ENCODE peak calls at places on chromosomes 5 and 9, in five cellular contexts. K is pons, W is smooth muscle cell of the brain vasculature, Y is NCI-H1930, Q is AML-193. M is an unnamed sample.

GRCh38 chr5:178235600-178235998 is 3.0 kb upstream of the PHYKPL start:
- DNase-seq in K (no peak), W (no peak), Y (no peak), Q (no peak), M (no peak)

GRCh38 chr5:150350524-150351344 is 6.8 kb upstream of the TCOF1 start:
- DNase-seq in K (peak), W (peak), Y (no peak), Q (peak), M (peak)

GRCh38 chr5:30098940-30099339 is 1094.5 kb upstream of the CDH6 start:
- DNase-seq in K (no peak), W (no peak), Y (no peak), Q (no peak), M (no peak)

GRCh38 chr5:41176952-41177351 is 36.4 kb downstream of the C6 start:
- DNase-seq in K (no peak), W (no peak), Y (no peak), Q (no peak), M (no peak)

GRCh38 chr5:13662646-13663045 is 281.8 kb downstream of the DNAH5 start:
- DNase-seq in K (no peak), W (no peak), Y (no peak), Q (no peak), M (no peak)

GRCh38 chr9:129164246-129164930 is 13.7 kb downstream of the IER5L start:
- DNase-seq in K (no peak), W (no peak), Y (no peak), Q (no peak), M (no peak)

GRCh38 chr5:67268233-67269011 is 71.8 kb upstream of the CD180 start:
- DNase-seq in K (peak), W (peak), Y (no peak), Q (no peak), M (no peak)

GRCh38 chr9:112970939-112971338 is 41.1 kb downstream of the ZNF883 start:
- DNase-seq in K (no peak), W (no peak), Y (no peak), Q (no peak), M (no peak)

GRCh38 chr9:2939368-2939767 is 95.5 kb upstream of the PUM3 start:
- DNase-seq in K (peak), W (no peak), Y (no peak), Q (no peak), M (no peak)

GRCh38 chr5:147935032-147935431 is 28.7 kb upstream of the C5orf46 start:
- DNase-seq in K (peak), W (peak), Y (no peak), Q (peak), M (peak)

GRCh38 chr5:149803641-149804468 is 73.7 kb downstream of the PPARGC1B start:
- DNase-seq in K (no peak), W (peak), Y (no peak), Q (no peak), M (no peak)

GRCh38 chr9:33852216-33852826 is 35.4 kb downstream of the UBE2R2 start:
- DNase-seq in K (peak), W (no peak), Y (no peak), Q (peak), M (peak)

GRCh38 chr9:706606-707451 is 134.7 kb upstream of the DMRT1 start:
- DNase-seq in K (peak), W (no peak), Y (no peak), Q (peak), M (no peak)

GRCh38 chr5:151757233-151758140 is 944 bp downstream of the ATOX1 start:
- DNase-seq in K (no peak), W (no peak), Y (no peak), Q (no peak), M (no peak)

GRCh38 chr5:525164-525761 is 1.0 kb upstream of the SLC9A3 start:
- DNase-seq in K (no peak), W (no peak), Y (no peak), Q (no peak), M (no peak)

GRCh38 chr5:28862137-28862859 is 1823.9 kb upstream of the CDH9 start:
- DNase-seq in K (no peak), W (no peak), Y (peak), Q (no peak), M (no peak)

GRCh38 chr5:16051246-16051645 is 128.3 kb downstream of the MARCHF11 start:
- DNase-seq in K (no peak), W (no peak), Y (no peak), Q (no peak), M (no peak)

GRCh38 chr9:22446589-22446949 is at the start of gene DMRTA1:
- DNase-seq in K (peak), W (peak), Y (peak), Q (no peak), M (no peak)

GRCh38 chr9:74846771-74847170 is 41.0 kb downstream of the TRPM6 start:
- DNase-seq in K (no peak), W (no peak), Y (no peak), Q (no peak), M (no peak)

GRCh38 chr9:88387733-88388202 is 476 bp upstream of the SPIN1 start:
- DNase-seq in K (peak), W (no peak), Y (no peak), Q (peak), M (no peak)

GRCh38 chr5:176741566-176742211 is 68.7 kb upstream of the UNC5A start:
- DNase-seq in K (no peak), W (no peak), Y (no peak), Q (no peak), M (no peak)

GRCh38 chr9:113624721-113625120 is 161.2 kb downstream of the RGS3 start:
- DNase-seq in K (no peak), W (no peak), Y (no peak), Q (no peak), M (no peak)

GRCh38 chr9:78230761-78231160 is 5.1 kb upstream of the CEP78 start:
- DNase-seq in K (no peak), W (no peak), Y (no peak), Q (no peak), M (no peak)

GRCh38 chr9:137295313-137296213 is 6.5 kb downstream of the NRARP start:
- DNase-seq in K (no peak), W (no peak), Y (no peak), Q (no peak), M (no peak)

GRCh38 chr9:138053996-138054752 is 176.6 kb downstream of the CACNA1B start:
- DNase-seq in K (no peak), W (no peak), Y (no peak), Q (no peak), M (no peak)

GRCh38 chr9:133133680-133134418 is 12.8 kb upstream of the RALGDS start:
- DNase-seq in K (peak), W (peak), Y (no peak), Q (no peak), M (peak)

GRCh38 chr9:129400001-129400970 is 220.6 kb downstream of the C9orf50 start:
- DNase-seq in K (no peak), W (no peak), Y (no peak), Q (no peak), M (no peak)

GRCh38 chr5:159452480-159453167 is 122.3 kb upstream of the IL12B start:
- DNase-seq in K (peak), W (no peak), Y (no peak), Q (no peak), M (no peak)

GRCh38 chr5:57066921-57067914 is 106.6 kb upstream of the GPBP1 start:
- DNase-seq in K (no peak), W (no peak), Y (no peak), Q (no peak), M (no peak)

GRCh38 chr9:135476981-135477380 is 2.6 kb upstream of the PPP1R26 start:
- DNase-seq in K (no peak), W (no peak), Y (no peak), Q (no peak), M (no peak)

GRCh38 chr5:100903036-100903887 is at the start of gene ST8SIA4:
- DNase-seq in K (peak), W (no peak), Y (peak), Q (peak), M (no peak)

GRCh38 chr9:127415158-127415557 is 9.0 kb upstream of the ZNF79 start:
- DNase-seq in K (no peak), W (no peak), Y (no peak), Q (no peak), M (no peak)

GRCh38 chr5:160269017-160269416 is 39.7 kb downstream of the FABP6 start:
- DNase-seq in K (peak), W (peak), Y (no peak), Q (peak), M (peak)

GRCh38 chr9:116686693-116687073 is 422 bp upstream of the TRIM32 start:
- DNase-seq in K (no peak), W (no peak), Y (no peak), Q (no peak), M (no peak)